ENCODE peak calls at places on chromosome 1, in ten cellular contexts. P is anterior cingulate cortex; K is activated CD4-positive, alpha-beta T cell treated with anti-CD3 and anti-CD28 coated beads, Interleukin-2, amount 10 ng/mL, durations not matched to agents 24 days and 14 days; R is fibroblast of pulmonary artery; X is SW480; D is Right ventricle myocardium superior; U is OCI-M1; I is NCI-H1105; C is fibroblast of mammary gland; L is AML-193. E is an unnamed sample.

GRCh38 chr1:168139070-168139469 is 2.3 kb upstream of the GPR161 start:
- DNase-seq in P (no peak), K (no peak), R (no peak), X (no peak), D (no peak), U (no peak), I (no peak), C (no peak), L (no peak), E (no peak)

GRCh38 chr1:104921552-104921951 is 1171.9 kb downstream of the AMY1C start:
- DNase-seq in P (no peak), K (no peak), R (no peak), X (no peak), D (no peak), U (no peak), I (no peak), C (no peak), L (no peak), E (no peak)

GRCh38 chr1:31588751-31589515 is 12.6 kb downstream of the TINAGL1 start:
- DNase-seq in P (no peak), K (no peak), R (no peak), X (peak; percentile 73), D (peak; percentile 73), U (no peak), I (no peak), C (no peak), L (no peak), E (no peak)

GRCh38 chr1:25890249-25891034 is 14.9 kb upstream of the PAQR7 start:
- DNase-seq in P (no peak), K (no peak), R (no peak), X (peak; percentile 93), D (no peak), U (no peak), I (no peak), C (peak; percentile 39), L (no peak), E (no peak)

GRCh38 chr1:68270993-68271392 is 38.7 kb upstream of the WLS start:
- DNase-seq in P (no peak), K (no peak), R (peak; percentile 49), X (no peak), D (no peak), U (no peak), I (no peak), C (no peak), L (peak; percentile 31), E (no peak)

GRCh38 chr1:172085372-172085771 is 244.1 kb downstream of the DNM3 start:
- DNase-seq in P (no peak), K (no peak), R (no peak), X (no peak), D (no peak), U (no peak), I (no peak), C (no peak), L (no peak), E (no peak)

GRCh38 chr1:244054924-244055263 is 3.8 kb downstream of the ZBTB18 start:
- DNase-seq in P (no peak), K (peak; percentile 53), R (no peak), X (no peak), D (no peak), U (no peak), I (no peak), C (no peak), L (no peak), E (no peak)

GRCh38 chr1:219940707-219941106 is 12.3 kb upstream of the SLC30A10 start:
- DNase-seq in P (no peak), K (no peak), R (no peak), X (no peak), D (no peak), U (no peak), I (no peak), C (no peak), L (no peak), E (no peak)

GRCh38 chr1:225911207-225912130 is 12.6 kb downstream of the PYCR2 start:
- DNase-seq in P (no peak), K (peak; percentile 93), R (peak; percentile 57), X (no peak), D (peak; percentile 84), U (peak; percentile 24), I (no peak), C (peak; percentile 37), L (no peak), E (peak; percentile 70)

GRCh38 chr1:94616503-94616902 is 74.9 kb upstream of the F3 start:
- DNase-seq in P (no peak), K (no peak), R (no peak), X (no peak), D (no peak), U (no peak), I (no peak), C (no peak), L (no peak), E (no peak)

GRCh38 chr1:112465122-112465521 is 43.6 kb upstream of the WNT2B start:
- DNase-seq in P (peak; percentile 18), K (no peak), R (peak; percentile 46), X (no peak), D (no peak), U (no peak), I (no peak), C (peak; percentile 56), L (no peak), E (no peak)

GRCh38 chr1:200410566-200410878 is 686 bp upstream of the ZNF281 start:
- DNase-seq in P (no peak), K (no peak), R (no peak), X (peak; percentile 80), D (no peak), U (peak; percentile 69), I (peak; percentile 88), C (peak; percentile 25), L (no peak), E (peak; percentile 56)

GRCh38 chr1:172002725-172003345 is 161.5 kb downstream of the DNM3 start:
- DNase-seq in P (no peak), K (peak; percentile 80), R (peak; percentile 83), X (peak; percentile 18), D (no peak), U (peak; percentile 84), I (no peak), C (peak; percentile 73), L (peak; percentile 58), E (peak; percentile 51)

E was measured in erythroblast.